ENCODE peak calls at places on chromosome X, in five cellular contexts. R is H9, O is mesenchymal stem cell, I is H1, N is neuronal stem cell. Z is an unnamed sample.

GRCh38 chrX:18617351-18617750 is 54.6 kb downstream of the RS1 start:
- DNase-seq in O (peak), R (no peak), N (peak), I (no peak), Z (peak)

GRCh38 chrX:136647969-136648368 is at the start of gene CD40LG:
- DNase-seq in N (no peak), O (no peak), R (no peak), I (no peak), Z (no peak)

GRCh38 chrX:84924624-84925023 is 79.1 kb upstream of the APOOL start:
- DNase-seq in N (no peak), I (no peak), O (no peak), R (no peak), Z (no peak)

GRCh38 chrX:52933976-52934703 is 24.2 kb downstream of the FAM156A start:
- DNase-seq in O (no peak), N (no peak), R (no peak), I (no peak), Z (no peak)

GRCh38 chrX:153968255-153968654 is 3.4 kb downstream of the HCFC1 start:
- DNase-seq in I (no peak), R (no peak), O (no peak), N (no peak), Z (no peak)

GRCh38 chrX:154399527-154400368 is 1.6 kb downstream of the RPL10 start:
- DNase-seq in O (no peak), N (no peak), R (no peak), I (no peak), Z (no peak)

GRCh38 chrX:65635371-65635770 is 32.1 kb upstream of the MSN start:
- DNase-seq in N (no peak), I (no peak), R (no peak), O (no peak), Z (no peak)

GRCh38 chrX:151384807-151385206 is 12.2 kb upstream of the VMA21 start:
- DNase-seq in I (no peak), R (no peak), O (no peak), N (no peak), Z (no peak)

GRCh38 chrX:153649178-153649914 is 2.3 kb downstream of the DUSP9 start:
- DNase-seq in N (no peak), R (peak), I (no peak), O (no peak), Z (peak)

GRCh38 chrX:96004386-96004785 is 680.3 kb upstream of the DIAPH2 start:
- DNase-seq in I (no peak), O (peak), N (no peak), R (no peak), Z (no peak)
- H2BK12ac ChIP-seq in I (no peak), O (no peak), N (no peak), R (no peak), Z (no peak)

DNA sequence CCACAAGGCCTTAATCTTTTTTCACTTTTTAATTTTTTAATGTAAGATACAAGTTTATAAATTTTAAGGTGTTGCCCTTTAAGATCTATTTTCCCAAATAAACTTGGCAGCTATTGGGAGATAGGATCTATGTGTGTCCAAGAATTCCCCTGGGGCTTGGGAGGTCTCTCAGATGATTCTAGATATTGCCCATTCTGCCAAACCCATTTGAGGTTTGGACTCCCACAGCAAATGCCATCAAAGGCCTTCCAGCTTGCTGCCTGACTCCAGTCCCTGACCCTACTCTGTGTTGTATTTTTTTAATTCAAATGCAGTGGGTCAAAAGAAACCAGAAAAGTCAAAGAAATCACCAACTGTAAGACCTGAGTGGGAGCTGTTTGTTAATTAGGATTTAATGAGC is 120.0 kb upstream of the CHRDL1 start:
- DNase-seq in O (no peak), N (no peak), I (no peak), R (no peak), Z (no peak)
- H3K14ac ChIP-seq in O (no peak), N (no peak), I (no peak), R (no peak), Z (no peak)

GRCh38 chrX:97522307-97522706 is 638.6 kb downstream of the RPA4 start:
- DNase-seq in N (no peak), O (no peak), R (no peak), I (no peak), Z (no peak)

GRCh38 chrX:97524997-97525396 is 641.3 kb downstream of the RPA4 start:
- DNase-seq in N (no peak), I (no peak), R (no peak), O (peak), Z (peak)

GRCh38 chrX:97527725-97528124 is 644.0 kb downstream of the RPA4 start:
- DNase-seq in R (no peak), N (no peak), O (no peak), I (no peak), Z (no peak)

GRCh38 chrX:97525981-97526380 is 642.3 kb downstream of the RPA4 start:
- DNase-seq in I (no peak), O (no peak), N (no peak), R (no peak), Z (peak)

GRCh38 chrX:97524340-97524739 is 640.6 kb downstream of the RPA4 start:
- DNase-seq in O (no peak), I (no peak), N (no peak), R (no peak), Z (peak)
- H2BK12ac ChIP-seq in O (no peak), I (no peak), N (no peak), R (no peak), Z (no peak)

GRCh38 chrX:101407167-101407747 is 468 bp downstream of the GLA start:
- DNase-seq in I (no peak), R (no peak), O (no peak), N (no peak), Z (no peak)
- H3K14ac ChIP-seq in I (no peak), R (peak), O (no peak), N (no peak), Z (no peak)